ENCODE peak calls at places on chromosomes 16 and 17, in seven cellular contexts. Y is ACHN; F is NCI-H1092; C is AG20443; S is stimulated activated CD4-positive, alpha-beta T cell treated with anti-CD3 and anti-CD28 coated beads, Interleukin-2, amount 100 ng/mL, for 24 hours; R is GM20000; U is fibroblast of lung. I is an unnamed sample.

GRCh38 chr16:85553436-85554113 is 59.5 kb upstream of the GSE1 start:
- DNase-seq in Y (peak), F (peak), S (peak), C (peak), R (peak), U (peak), I (no peak)

GRCh38 chr16:5024632-5025031 is 9.1 kb downstream of the NAGPA start:
- DNase-seq in C (no peak), Y (peak), R (no peak), F (peak), U (peak), S (no peak), I (peak)

GRCh38 chr17:74759243-74759801 is 10.9 kb downstream of the NHERF1 start:
- DNase-seq in U (no peak), R (peak), F (no peak), C (no peak), Y (no peak), S (peak), I (no peak)

GRCh38 chr16:57007050-57007449 is 17.7 kb downstream of the NLRC5 start:
- DNase-seq in Y (no peak), R (no peak), U (no peak), C (no peak), F (no peak), S (no peak), I (no peak)

GRCh38 chr17:21460358-21460757 is 84.2 kb downstream of the KCNJ12 start:
- DNase-seq in C (no peak), Y (no peak), U (peak), R (no peak), F (no peak), S (no peak), I (no peak)

GRCh38 chr16:67302882-67303434 is 23.6 kb downstream of the KCTD19 start:
- DNase-seq in U (no peak), S (no peak), F (no peak), R (no peak), C (no peak), Y (no peak), I (no peak)

GRCh38 chr17:71902931-71903506 is 217.8 kb upstream of the SOX9 start:
- DNase-seq in C (peak), Y (no peak), S (no peak), F (no peak), U (peak), R (no peak), I (no peak)

GRCh38 chr16:89201467-89202377 is 1.4 kb upstream of the SLC22A31 start:
- DNase-seq in Y (peak), R (peak), C (peak), U (peak), S (peak), F (no peak), I (peak)

GRCh38 chr16:89690392-89690901 is 4.0 kb downstream of the CDK10 start:
- DNase-seq in Y (no peak), C (no peak), F (no peak), U (no peak), S (no peak), R (no peak), I (no peak)

GRCh38 chr17:3659541-3660111 is 8.8 kb downstream of the TAX1BP3 start:
- DNase-seq in F (no peak), C (peak), S (no peak), U (peak), R (no peak), Y (peak), I (no peak)

GRCh38 chr16:58815188-58815888 is 81.2 kb upstream of the GOT2 start:
- DNase-seq in Y (no peak), R (no peak), C (no peak), U (peak), S (no peak), F (no peak), I (no peak)

GRCh38 chr16:1710811-1711507 is 5.0 kb downstream of the MAPK8IP3 start:
- DNase-seq in S (no peak), C (no peak), U (no peak), R (no peak), Y (no peak), F (no peak), I (no peak)

GRCh38 chr16:88469615-88470395 is 16.7 kb downstream of the ZFPM1 start:
- DNase-seq in C (no peak), F (no peak), U (no peak), R (no peak), S (peak), Y (no peak), I (no peak)

GRCh38 chr16:10846213-10846998 is 27.8 kb upstream of the TVP23A start:
- DNase-seq in U (no peak), R (no peak), Y (no peak), C (no peak), F (no peak), S (no peak), I (no peak)

GRCh38 chr17:46150216-46150963 is 42.8 kb downstream of the KANSL1 start:
- DNase-seq in Y (no peak), R (no peak), U (no peak), F (no peak), S (no peak), C (no peak), I (no peak)

I was measured in NCI-H2107.